ENCODE peak calls at places on chromosomes 1 and 21, in four cellular contexts. T, S, N and C are unnamed samples.

GRCh38 chr1:80799457-80799856 is 1001.3 kb upstream of the ADGRL2 start:
- DNase-seq in N (no peak), T (no peak), S (no peak), C (peak; percentile 85)

GRCh38 chr1:234955107-234955731 is 173.4 kb downstream of the TOMM20 start:
- DNase-seq in T (peak; percentile 54), N (no peak), S (no peak), C (no peak)

GRCh38 chr1:151920147-151920546 is 10.8 kb upstream of the THEM4 start:
- DNase-seq in S (no peak), T (no peak), N (no peak), C (no peak)

GRCh38 chr1:147247656-147248238 is 5.3 kb downstream of the CHD1L start:
- DNase-seq in T (peak; percentile 32), S (no peak), N (no peak), C (no peak)

GRCh38 chr1:166952002-166952746 is 23.2 kb downstream of the ILDR2 start:
- DNase-seq in S (no peak), T (peak; percentile 96), N (no peak), C (no peak)

GRCh38 chr21:34073749-34074282 is 438 bp downstream of the MRPS6 start:
- DNase-seq in T (no peak), N (no peak), S (peak; percentile 73), C (peak; percentile 55)

GRCh38 chr1:2137257-2138121 is 57.1 kb downstream of the FAAP20 start:
- DNase-seq in N (no peak), S (no peak), T (no peak), C (no peak)

GRCh38 chr1:228205526-228206436 is 2.1 kb upstream of the OBSCN start:
- DNase-seq in N (no peak), S (no peak), T (no peak), C (no peak)

GRCh38 chr21:42466700-42467612 is 29.1 kb downstream of the RSPH1 start:
- DNase-seq in T (peak; percentile 34), S (no peak), N (no peak), C (peak; percentile 81)

GRCh38 chr21:14074177-14074576 is 136.6 kb downstream of the LIPI start:
- DNase-seq in N (no peak), S (no peak), T (no peak), C (no peak)

GRCh38 chr1:17667641-17668040 is 87.5 kb upstream of the ACTL8 start:
- DNase-seq in T (no peak), S (no peak), N (no peak), C (no peak)

GRCh38 chr1:234486858-234487830 is 8.2 kb upstream of the TARBP1 start:
- DNase-seq in N (peak; percentile 11), S (no peak), T (peak; percentile 71), C (no peak)

GRCh38 chr1:11761988-11762406 is at the start of gene C1orf167:
- DNase-seq in S (peak; percentile 59), N (no peak), T (no peak), C (peak; percentile 85)

GRCh38 chr1:223709598-223709997 is 2.7 kb upstream of the CAPN2 start:
- DNase-seq in S (no peak), T (no peak), N (no peak), C (no peak)

GRCh38 chr1:223710179-223711133 is 1.9 kb upstream of the CAPN2 start:
- DNase-seq in N (no peak), S (no peak), T (no peak), C (peak; percentile 59)

GRCh38 chr1:223711838-223712183 is 528 bp upstream of the CAPN2 start:
- DNase-seq in N (no peak), S (no peak), T (no peak), C (no peak)

GRCh38 chr1:223712184-223712855 is at the start of gene CAPN2:
- DNase-seq in T (peak; percentile 84), S (peak; percentile 91), N (peak; percentile 64), C (peak; percentile 88)

DNA sequence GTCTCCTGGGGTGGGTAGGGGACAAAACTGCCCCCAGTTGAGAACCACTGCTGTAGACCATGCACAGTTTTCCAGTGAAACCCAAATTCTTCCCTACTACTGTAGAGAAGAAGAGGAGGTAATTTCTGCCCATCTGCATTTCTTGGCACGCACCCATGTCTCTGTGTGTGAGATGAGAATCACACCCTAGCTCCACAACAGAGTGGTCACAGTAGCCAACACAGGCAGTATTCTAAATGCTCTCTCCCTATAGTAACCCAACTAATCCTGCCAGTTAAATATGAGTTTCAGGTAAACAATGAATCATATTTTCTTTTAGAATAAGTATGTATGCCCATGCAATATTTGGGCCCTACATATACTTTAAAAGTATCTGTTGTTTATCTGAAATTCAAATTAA is 1.2 kb upstream of the CAPN2 start:
- DNase-seq in S (no peak), T (peak; percentile 66), N (no peak), C (no peak)
- H3K4me3 ChIP-seq in S (no peak overlapping the region), T (no peak overlapping the region), N (no peak overlapping the region), C (peak overlapping the region; percentile 9)

GRCh38 chr1:206637605-206638004 is 2.3 kb downstream of the DYRK3 start:
- DNase-seq in S (no peak), N (no peak), T (no peak), C (no peak)

GRCh38 chr1:206635983-206636354 is 633 bp downstream of the DYRK3 start:
- DNase-seq in N (no peak), T (peak; percentile 30), S (no peak), C (no peak)

GRCh38 chr1:206635080-206635982 is at the start of gene DYRK3:
- DNase-seq in N (peak; percentile 90), T (peak; percentile 92), S (peak; percentile 97), C (peak; percentile 96)

GRCh38 chr1:206633708-206634121 is 1.6 kb upstream of the DYRK3 start:
- DNase-seq in S (no peak), T (peak; percentile 75), N (no peak), C (peak; percentile 52)

DNA sequence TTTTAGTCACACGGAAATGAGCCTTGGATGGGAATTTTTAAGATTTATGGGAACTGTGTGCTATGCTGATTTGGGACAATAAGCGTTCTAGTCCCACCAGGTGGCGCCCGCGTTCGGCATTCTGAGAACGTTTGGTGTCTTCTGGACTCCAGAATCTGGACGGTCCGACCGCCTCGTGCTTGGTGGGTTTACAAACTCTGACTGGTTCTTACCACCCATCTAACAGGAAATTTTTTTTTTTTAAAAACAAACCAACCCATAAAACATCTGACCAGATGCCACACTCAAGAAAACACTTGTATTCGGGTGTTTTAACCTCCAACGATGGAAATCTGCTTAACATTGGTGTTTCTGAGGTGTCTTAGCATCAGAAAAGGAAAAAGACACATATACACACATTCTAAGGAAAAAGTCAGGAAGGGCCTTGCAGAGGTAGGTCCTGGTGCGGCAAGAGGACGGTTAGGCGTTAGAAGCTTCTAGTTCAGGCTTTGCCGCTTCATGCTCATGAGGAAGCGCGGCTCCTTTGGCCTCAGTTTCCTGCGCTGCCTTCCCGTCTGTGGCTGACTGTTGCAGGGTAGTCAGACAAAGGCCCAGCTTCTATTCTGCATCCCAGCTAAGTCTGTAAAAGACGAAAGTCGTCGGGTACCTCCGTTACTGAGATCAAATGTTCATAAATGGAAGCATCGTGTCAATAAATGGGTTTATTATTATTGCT is 814 bp upstream of the DYRK3 start:
- DNase-seq in T (peak; percentile 86), S (peak; percentile 97), N (peak; percentile 86), C (peak; percentile 92)
- H3K4me3 ChIP-seq in T (peak overlapping the region; percentile 76), S (peak overlapping the region; percentile 95), N (peak overlapping the region; percentile 91), C (peak overlapping the region; percentile 87)

GRCh38 chr1:182569939-182570610 is 19.0 kb downstream of the RNASEL start:
- DNase-seq in S (no peak), N (no peak), T (no peak), C (no peak)
- H3K4me3 ChIP-seq in S (no peak overlapping the region), N (no peak overlapping the region), T (no peak overlapping the region), C (no peak overlapping the region)

GRCh38 chr1:90850925-90851710 is 134.0 kb upstream of the BARHL2 start:
- DNase-seq in S (peak; percentile 90), N (no peak), T (peak; percentile 66), C (peak; percentile 94)
- H3K4me3 ChIP-seq in S (peak overlapping the region; percentile 61), N (peak overlapping the region; percentile 67), T (peak overlapping the region; percentile 53), C (peak overlapping the region; percentile 90)

GRCh38 chr1:245686006-245686405 is 531.2 kb downstream of the KIF26B start:
- DNase-seq in S (no peak), N (no peak), T (no peak), C (peak; percentile 40)
- H3K4me3 ChIP-seq in S (no peak overlapping the region), N (no peak overlapping the region), T (no peak overlapping the region), C (no peak overlapping the region)